ENCODE peak calls at places on chromosomes 1 and 21, in five cellular contexts. One of them, this sample, is unnamed.

GRCh38 chr21:36550761-36551160 is 70.8 kb upstream of the CLDN14 start:
- DNase-seq in H9: no peak
- DNase-seq in H1: peak
- DNase-seq in neuronal stem cell: no peak
- DNase-seq in IMR-90: peak
- DNase-seq in this sample: peak

GRCh38 chr1:25804244-25804963 is 4.4 kb downstream of the SELENON start:
- DNase-seq in neuronal stem cell: no peak
- DNase-seq in H9: no peak
- DNase-seq in H1: no peak
- DNase-seq in IMR-90: no peak
- DNase-seq in this sample: no peak

GRCh38 chr1:147757015-147757990 is 3.1 kb downstream of the GJA5 start:
- DNase-seq in neuronal stem cell: no peak
- DNase-seq in IMR-90: no peak
- DNase-seq in H1: no peak
- DNase-seq in H9: no peak
- DNase-seq in this sample: peak

GRCh38 chr1:232509570-232509969 is 120.4 kb downstream of the SIPA1L2 start:
- DNase-seq in H9: no peak
- DNase-seq in H1: no peak
- DNase-seq in IMR-90: peak
- DNase-seq in neuronal stem cell: peak
- DNase-seq in this sample: peak

GRCh38 chr1:169321539-169321938 is 46.1 kb downstream of the NME7 start:
- DNase-seq in H1: no peak
- DNase-seq in neuronal stem cell: no peak
- DNase-seq in IMR-90: peak
- DNase-seq in H9: no peak
- DNase-seq in this sample: no peak

GRCh38 chr1:145978477-145978859 is 14.0 kb downstream of the POLR3GL start:
- DNase-seq in IMR-90: no peak
- DNase-seq in H9: no peak
- DNase-seq in H1: no peak
- DNase-seq in neuronal stem cell: no peak
- DNase-seq in this sample: no peak

GRCh38 chr1:238485906-238486219 is 595.1 kb upstream of the ZP4 start:
- DNase-seq in H1: no peak
- DNase-seq in neuronal stem cell: no peak
- DNase-seq in H9: peak
- DNase-seq in IMR-90: no peak
- DNase-seq in this sample: peak

GRCh38 chr1:215566556-215567490 is at the start of gene KCTD3:
- DNase-seq in IMR-90: peak
- DNase-seq in neuronal stem cell: peak
- DNase-seq in H9: peak
- DNase-seq in H1: peak
- DNase-seq in this sample: peak

GRCh38 chr1:109379422-109379821 is 18.3 kb downstream of the SORT1 start:
- DNase-seq in H1: no peak
- DNase-seq in IMR-90: peak
- DNase-seq in H9: no peak
- DNase-seq in neuronal stem cell: no peak
- DNase-seq in this sample: no peak

GRCh38 chr21:42006765-42007164 is 3.4 kb downstream of the ZBTB21 start:
- DNase-seq in IMR-90: no peak
- DNase-seq in H1: no peak
- DNase-seq in neuronal stem cell: no peak
- DNase-seq in H9: no peak
- DNase-seq in this sample: no peak

GRCh38 chr1:162179121-162179520 is 109.6 kb downstream of the NOS1AP start:
- DNase-seq in H9: no peak
- DNase-seq in H1: no peak
- DNase-seq in IMR-90: no peak
- DNase-seq in neuronal stem cell: no peak
- DNase-seq in this sample: no peak

GRCh38 chr1:109274533-109275476 is 8.1 kb downstream of the PSRC1 start:
- DNase-seq in neuronal stem cell: no peak
- DNase-seq in IMR-90: peak
- DNase-seq in H1: no peak
- DNase-seq in H9: no peak
- DNase-seq in this sample: peak

GRCh38 chr1:110412576-110412975 is 5.1 kb upstream of the LAMTOR5 start:
- DNase-seq in H9: peak
- DNase-seq in H1: peak
- DNase-seq in neuronal stem cell: peak
- DNase-seq in IMR-90: peak
- DNase-seq in this sample: peak

GRCh38 chr1:175600721-175601440 is 142.5 kb downstream of the TNR start:
- DNase-seq in H1: no peak
- DNase-seq in IMR-90: no peak
- DNase-seq in H9: no peak
- DNase-seq in neuronal stem cell: no peak
- DNase-seq in this sample: no peak

GRCh38 chr21:25831300-25831699 is 96.5 kb downstream of the GABPA start:
- DNase-seq in IMR-90: peak
- DNase-seq in H9: no peak
- DNase-seq in H1: no peak
- DNase-seq in neuronal stem cell: no peak
- DNase-seq in this sample: no peak

GRCh38 chr1:209530990-209531389 is 52.5 kb upstream of the CAMK1G start:
- DNase-seq in neuronal stem cell: no peak
- DNase-seq in H1: no peak
- DNase-seq in IMR-90: no peak
- DNase-seq in H9: no peak
- DNase-seq in this sample: no peak

GRCh38 chr1:209527993-209528392 is 55.5 kb upstream of the CAMK1G start:
- DNase-seq in H1: no peak
- DNase-seq in neuronal stem cell: no peak
- DNase-seq in H9: no peak
- DNase-seq in IMR-90: no peak
- DNase-seq in this sample: peak

GRCh38 chr1:209526137-209526536 is 57.4 kb upstream of the CAMK1G start:
- DNase-seq in H9: no peak
- DNase-seq in neuronal stem cell: no peak
- DNase-seq in IMR-90: no peak
- DNase-seq in H1: no peak
- DNase-seq in this sample: no peak

GRCh38 chr1:209527372-209527771 is 56.1 kb upstream of the CAMK1G start:
- DNase-seq in H1: no peak
- DNase-seq in H9: no peak
- DNase-seq in neuronal stem cell: no peak
- DNase-seq in IMR-90: peak
- DNase-seq in this sample: no peak

DNA sequence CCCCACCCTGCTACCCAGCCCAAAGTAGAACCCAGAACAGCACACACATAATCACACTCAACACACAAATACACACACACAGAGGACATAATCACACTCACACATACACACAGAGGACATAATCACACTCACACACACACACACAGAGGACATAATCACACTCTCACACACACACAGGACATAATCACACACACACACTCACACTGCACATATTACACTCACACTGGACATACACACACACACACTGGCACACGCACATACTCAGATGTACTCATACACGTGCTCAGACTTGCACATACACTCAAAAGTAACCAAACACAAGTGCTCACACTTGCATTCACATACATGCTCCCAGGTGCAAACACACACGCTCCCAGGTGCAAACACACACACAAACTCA is 54.3 kb upstream of the CAMK1G start:
- DNase-seq in neuronal stem cell: no peak
- DNase-seq in H1: no peak
- DNase-seq in IMR-90: no peak
- DNase-seq in H9: no peak
- DNase-seq in this sample: no peak
- H3K23ac ChIP-seq in neuronal stem cell: no peak
- H3K23ac ChIP-seq in H1: peak
- H3K23ac ChIP-seq in IMR-90: no peak
- H3K23ac ChIP-seq in H9: no peak
- H3K23ac ChIP-seq in this sample: no peak

GRCh38 chr1:203521812-203522211 is 27.9 kb downstream of the OPTC start:
- DNase-seq in IMR-90: no peak
- DNase-seq in H1: no peak
- DNase-seq in neuronal stem cell: no peak
- DNase-seq in H9: no peak
- DNase-seq in this sample: no peak
- H3K18ac ChIP-seq in IMR-90: no peak
- H3K18ac ChIP-seq in H1: peak
- H3K18ac ChIP-seq in neuronal stem cell: peak
- H3K18ac ChIP-seq in H9: peak
- H3K18ac ChIP-seq in this sample: no peak

DNA sequence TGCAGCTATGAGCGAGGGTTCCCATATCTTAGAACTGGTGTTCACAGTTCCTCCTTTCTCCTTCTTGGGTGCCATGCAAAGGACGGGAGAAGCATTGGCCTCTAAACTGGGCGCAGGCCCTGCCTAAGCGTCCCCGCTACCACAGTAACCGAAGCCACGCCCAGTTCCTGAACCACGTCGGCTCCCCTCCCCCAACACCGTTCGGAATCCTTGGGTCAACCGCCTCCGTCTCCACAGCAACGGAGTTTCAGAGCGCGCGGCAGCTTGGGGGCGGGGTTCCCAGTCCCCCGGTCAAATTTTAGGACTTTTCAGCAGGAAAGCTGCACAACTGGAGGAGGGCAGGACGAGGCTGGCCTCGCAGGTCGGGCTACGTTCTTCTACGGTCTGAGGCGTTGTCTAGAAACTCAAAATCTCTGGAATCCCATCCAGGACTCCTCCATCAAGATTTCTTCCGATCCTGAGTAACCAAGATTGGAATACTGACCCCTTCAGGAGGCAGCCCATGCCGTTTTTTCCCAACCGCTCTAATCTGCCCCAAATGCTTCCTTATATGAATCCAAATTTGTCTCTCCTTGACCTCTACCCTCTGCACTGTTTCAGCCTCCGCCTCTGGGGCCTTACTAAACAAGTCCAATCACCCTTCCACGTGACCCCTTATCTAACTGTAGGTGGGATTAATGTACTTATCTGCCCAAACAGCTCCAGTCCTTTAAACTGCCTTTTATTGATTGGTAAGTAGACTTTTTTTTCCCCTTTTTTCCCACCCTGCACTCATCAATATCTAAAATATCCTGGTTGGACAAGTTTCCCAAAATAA is at the start of gene SPAG17:
- DNase-seq in neuronal stem cell: peak
- DNase-seq in H1: peak
- DNase-seq in H9: peak
- DNase-seq in IMR-90: peak
- DNase-seq in this sample: peak
- H4K8ac ChIP-seq in neuronal stem cell: no peak
- H4K8ac ChIP-seq in H1: peak
- H4K8ac ChIP-seq in H9: no peak
- H4K8ac ChIP-seq in IMR-90: no peak
- H4K8ac ChIP-seq in this sample: no peak

DNA sequence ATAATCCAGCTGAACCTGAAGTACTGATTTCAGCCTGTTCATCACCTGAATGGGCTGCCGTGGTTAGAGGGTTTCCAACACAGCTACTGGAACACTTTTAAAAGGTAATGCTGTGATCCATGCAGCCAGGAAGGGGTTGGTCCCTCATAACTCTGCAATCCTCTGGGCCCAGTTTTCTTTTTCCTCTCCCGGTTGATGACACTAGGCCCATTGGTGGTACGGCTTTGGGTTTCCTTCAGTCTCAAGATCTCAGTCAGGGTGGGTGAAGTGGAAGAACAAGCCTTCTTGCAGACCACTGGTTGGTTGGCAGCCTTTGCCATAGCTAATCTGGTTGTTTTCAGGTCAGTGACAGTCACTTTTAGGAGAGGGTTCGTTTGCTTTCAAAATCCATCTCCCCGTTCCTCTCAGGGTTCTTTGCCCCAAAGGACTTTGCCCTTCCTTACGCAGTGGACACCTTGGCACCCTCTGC is 502 bp upstream of the SLC35A3 start:
- DNase-seq in neuronal stem cell: no peak
- DNase-seq in IMR-90: no peak
- DNase-seq in H9: no peak
- DNase-seq in H1: no peak
- DNase-seq in this sample: no peak
- H3K23ac ChIP-seq in neuronal stem cell: peak
- H3K23ac ChIP-seq in IMR-90: peak
- H3K23ac ChIP-seq in H9: no peak
- H3K23ac ChIP-seq in H1: no peak
- H3K23ac ChIP-seq in this sample: peak

DNA sequence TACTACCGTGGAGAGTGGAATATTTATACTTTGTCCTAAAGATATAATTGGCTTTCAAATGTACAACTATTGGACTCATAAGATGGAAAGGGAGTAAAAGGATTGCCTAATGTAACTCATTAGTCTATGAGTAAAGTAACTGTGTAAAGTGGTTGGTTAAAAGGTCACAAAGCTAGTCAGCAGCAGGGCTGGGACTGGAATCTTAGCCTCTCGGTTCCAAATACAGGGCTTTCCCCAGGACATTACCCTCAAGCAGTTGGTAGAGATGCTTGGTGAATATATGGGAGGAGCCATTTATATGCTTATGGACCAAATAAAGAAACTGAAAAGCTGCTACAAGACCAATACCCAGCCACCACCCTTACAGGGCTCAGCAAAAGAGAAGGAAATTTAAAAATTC is 283.7 kb downstream of the HLX start:
- DNase-seq in H9: no peak
- DNase-seq in IMR-90: no peak
- DNase-seq in H1: no peak
- DNase-seq in neuronal stem cell: no peak
- DNase-seq in this sample: no peak
- H3K18ac ChIP-seq in H9: no peak
- H3K18ac ChIP-seq in IMR-90: no peak
- H3K18ac ChIP-seq in H1: no peak
- H3K18ac ChIP-seq in neuronal stem cell: no peak
- H3K18ac ChIP-seq in this sample: no peak